ENCODE peak calls at places on chromosomes 13 and 19, in seven cellular contexts. P is activated CD4-positive, alpha-beta T cell treated with anti-CD3 and anti-CD28 coated beads, Interleukin-2, amount 50 U/mL, for 24 hours; V is HTR-8/SVneo; W is neural crest cell; L is pons; Q is SJCRH30; N is sciatic nerve. E is an unnamed sample.

GRCh38 chr13:98384739-98385138 is 192.2 kb downstream of the STK24 start:
- DNase-seq in N (no peak), P (no peak), L (no peak), W (no peak), V (no peak), Q (no peak), E (peak)

GRCh38 chr13:30341815-30342570 is 34.6 kb upstream of the KATNAL1 start:
- DNase-seq in P (no peak), N (peak), W (no peak), V (peak), L (peak), Q (peak), E (peak)

GRCh38 chr13:33787051-33787591 is 30.8 kb upstream of the RFC3 start:
- DNase-seq in P (no peak), L (no peak), N (no peak), W (no peak), V (peak), Q (peak), E (no peak)

GRCh38 chr13:51112771-51113170 is 1.7 kb upstream of the C13orf42 start:
- DNase-seq in Q (no peak), L (no peak), W (no peak), N (no peak), P (no peak), V (no peak), E (peak)

GRCh38 chr19:39727070-39727800 is 10.6 kb downstream of the CLC start:
- DNase-seq in W (no peak), N (no peak), L (no peak), Q (no peak), V (no peak), P (no peak), E (no peak)

GRCh38 chr19:5997371-5997770 is 19.4 kb upstream of the RANBP3 start:
- DNase-seq in V (no peak), Q (no peak), L (no peak), W (no peak), N (no peak), P (no peak), E (no peak)

GRCh38 chr13:114161028-114161556 is 18.0 kb upstream of the CFAP97D2 start:
- DNase-seq in W (no peak), N (no peak), L (no peak), Q (no peak), P (no peak), V (no peak), E (no peak)

GRCh38 chr19:49894879-49895565 is 1.7 kb downstream of the IL4I1 start:
- DNase-seq in L (no peak), W (no peak), Q (no peak), P (no peak), N (peak), V (no peak), E (no peak)

GRCh38 chr13:41680900-41681299 is 223.6 kb downstream of the RGCC start:
- DNase-seq in L (no peak), N (no peak), P (no peak), V (no peak), Q (no peak), W (no peak), E (no peak)

GRCh38 chr13:70894258-70894657 is 786.0 kb upstream of the KLHL1 start:
- DNase-seq in P (no peak), W (no peak), L (no peak), Q (no peak), N (no peak), V (no peak), E (no peak)

GRCh38 chr19:18282021-18282787 is 782 bp upstream of the JUND start:
- DNase-seq in Q (no peak), V (no peak), L (peak), P (no peak), W (no peak), N (peak), E (peak)

GRCh38 chr13:98370806-98371553 is 193.9 kb upstream of the RNF113B start:
- DNase-seq in Q (no peak), W (no peak), N (no peak), V (no peak), L (no peak), P (no peak), E (no peak)

GRCh38 chr19:3620145-3620816 is 6.3 kb downstream of the CACTIN start:
- DNase-seq in N (no peak), L (no peak), Q (no peak), P (no peak), W (no peak), V (no peak), E (no peak)

GRCh38 chr19:37902668-37903067 is 3.7 kb downstream of the WDR87 start:
- DNase-seq in W (peak), V (peak), L (peak), Q (peak), N (peak), P (peak), E (peak)

GRCh38 chr13:26946675-26947342 is 186.2 kb upstream of the GPR12 start:
- DNase-seq in W (no peak), P (no peak), L (peak), V (peak), N (no peak), Q (peak), E (peak)

GRCh38 chr19:7944177-7944761 is 803 bp upstream of the TIMM44 start:
- DNase-seq in Q (peak), W (peak), P (peak), V (peak), L (peak), N (peak), E (peak)

GRCh38 chr19:42330521-42330835 is 5.0 kb downstream of the MEGF8 start:
- DNase-seq in N (no peak), L (no peak), W (no peak), P (no peak), Q (no peak), V (no peak), E (no peak)

GRCh38 chr13:64758520-64758919 is 2471.6 kb downstream of the PCDH9 start:
- DNase-seq in N (no peak), P (no peak), L (no peak), W (no peak), Q (no peak), V (no peak), E (no peak)

GRCh38 chr19:35436477-35437141 is 11.4 kb upstream of the FFAR2 start:
- DNase-seq in L (peak), N (no peak), P (no peak), Q (no peak), V (no peak), W (no peak), E (peak)

GRCh38 chr13:30051531-30052060 is 201.2 kb upstream of the UBL3 start:
- DNase-seq in N (no peak), Q (no peak), L (no peak), W (no peak), V (no peak), P (no peak), E (peak)

GRCh38 chr13:96346846-96347367 is 257.0 kb downstream of the HS6ST3 start:
- DNase-seq in Q (no peak), W (no peak), P (no peak), V (no peak), N (no peak), L (no peak), E (no peak)

GRCh38 chr13:21730186-21730880 is 59.5 kb downstream of the FGF9 start:
- DNase-seq in P (no peak), V (no peak), Q (no peak), W (no peak), L (no peak), N (no peak), E (no peak)

GRCh38 chr13:27411393-27411792 is 13.0 kb upstream of the GTF3A start:
- DNase-seq in Q (no peak), V (no peak), P (no peak), N (no peak), L (no peak), W (no peak), E (no peak)

GRCh38 chr13:47175172-47175806 is 278.4 kb upstream of the HTR2A start:
- DNase-seq in W (no peak), V (no peak), P (no peak), Q (peak), N (no peak), L (peak), E (peak)

E was measured in bronchial epithelial cell.